ENCODE peak calls at places on chromosome 12, in six cellular contexts. E, R, J, U, A and Q are unnamed samples.

GRCh38 chr12:107359382-107359781 is 266.0 kb upstream of the CRY1 start:
- DNase-seq in E (peak; percentile 75), R (no peak), J (no peak), U (no peak), A (no peak), Q (no peak)

GRCh38 chr12:78928200-78929074 is 63.9 kb downstream of the SYT1 start:
- DNase-seq in E (peak; percentile 42), R (no peak), J (no peak), U (no peak), A (no peak), Q (no peak)

GRCh38 chr12:51128905-51129304 is 44.0 kb downstream of the TFCP2 start:
- DNase-seq in E (no peak), R (no peak), J (no peak), U (no peak), A (no peak), Q (no peak)

GRCh38 chr12:46454981-46455380 is 82.4 kb upstream of the SLC38A2 start:
- DNase-seq in E (no peak), R (no peak), J (no peak), U (no peak), A (no peak), Q (no peak)

GRCh38 chr12:122918827-122919226 is 22.9 kb upstream of the VPS37B start:
- DNase-seq in E (no peak), R (no peak), J (no peak), U (no peak), A (no peak), Q (no peak)

GRCh38 chr12:58211211-58211610 is 269.8 kb downstream of the ATP23 start:
- DNase-seq in E (no peak), R (no peak), J (no peak), U (no peak), A (no peak), Q (no peak)

GRCh38 chr12:111687255-111687654 is 1.4 kb downstream of the ACAD10 start:
- DNase-seq in E (peak; percentile 30), R (no peak), J (no peak), U (no peak), A (no peak), Q (no peak)

GRCh38 chr12:2836576-2836975 is 1.7 kb upstream of the NRIP2 start:
- DNase-seq in E (no peak), R (no peak), J (no peak), U (no peak), A (no peak), Q (no peak)

GRCh38 chr12:106978035-106978800 is 8.7 kb downstream of the MTERF2 start:
- DNase-seq in E (peak; percentile 73), R (no peak), J (no peak), U (no peak), A (no peak), Q (no peak)

GRCh38 chr12:42729532-42729895 is 140.0 kb upstream of the PRICKLE1 start:
- DNase-seq in E (peak; percentile 14), R (no peak), J (no peak), U (no peak), A (no peak), Q (no peak)

GRCh38 chr12:106065506-106065905 is 73.2 kb downstream of the NUAK1 start:
- DNase-seq in E (no peak), R (no peak), J (no peak), U (no peak), A (no peak), Q (no peak)

GRCh38 chr12:47903151-47903611 is 1.6 kb downstream of the VDR start:
- DNase-seq in E (peak; percentile 87), R (no peak), J (no peak), U (no peak), A (no peak), Q (no peak)

GRCh38 chr12:6899837-6900519 is 4.6 kb upstream of the LRRC23 start:
- DNase-seq in E (peak; percentile 31), R (no peak), J (no peak), U (no peak), A (peak; percentile 68), Q (no peak)